ENCODE peak calls at places on chromosome 10, in seven cellular contexts. One of them, this sample, is unnamed.

GRCh38 chr10:88065384-88066049 is 202.1 kb downstream of the PTEN start:
- DNase-seq in testis: no peak
- DNase-seq in fibroblast of lung: no peak
- DNase-seq in CD8-positive, alpha-beta memory T cell: no peak
- DNase-seq in K562: no peak
- DNase-seq in mesenchymal stem cell: no peak
- DNase-seq in Karpas-422: no peak
- DNase-seq in this sample: no peak

GRCh38 chr10:97888641-97889262 is 39.1 kb downstream of the GOLGA7B start:
- DNase-seq in CD8-positive, alpha-beta memory T cell: no peak
- DNase-seq in testis: no peak
- DNase-seq in K562: peak; percentile 17
- DNase-seq in fibroblast of lung: peak; percentile 37
- DNase-seq in Karpas-422: no peak
- DNase-seq in mesenchymal stem cell: peak; percentile 19
- DNase-seq in this sample: peak; percentile 89

GRCh38 chr10:3680186-3680585 is 104.8 kb downstream of the KLF6 start:
- DNase-seq in Karpas-422: no peak
- DNase-seq in CD8-positive, alpha-beta memory T cell: no peak
- DNase-seq in mesenchymal stem cell: no peak
- DNase-seq in testis: no peak
- DNase-seq in K562: no peak
- DNase-seq in fibroblast of lung: no peak
- DNase-seq in this sample: no peak

GRCh38 chr10:25966846-25967245 is 32.8 kb downstream of the MYO3A start:
- DNase-seq in fibroblast of lung: no peak
- DNase-seq in CD8-positive, alpha-beta memory T cell: no peak
- DNase-seq in Karpas-422: no peak
- DNase-seq in testis: no peak
- DNase-seq in mesenchymal stem cell: no peak
- DNase-seq in K562: no peak
- DNase-seq in this sample: no peak

GRCh38 chr10:47299989-47300931 is at the start of gene GDF10:
- DNase-seq in Karpas-422: no peak
- DNase-seq in fibroblast of lung: no peak
- DNase-seq in K562: no peak
- DNase-seq in mesenchymal stem cell: no peak
- DNase-seq in CD8-positive, alpha-beta memory T cell: no peak
- DNase-seq in testis: no peak
- DNase-seq in this sample: no peak

GRCh38 chr10:88896336-88897018 is 16.4 kb downstream of the STAMBPL1 start:
- DNase-seq in Karpas-422: no peak
- DNase-seq in CD8-positive, alpha-beta memory T cell: no peak
- DNase-seq in fibroblast of lung: no peak
- DNase-seq in testis: no peak
- DNase-seq in mesenchymal stem cell: no peak
- DNase-seq in K562: no peak
- DNase-seq in this sample: no peak

GRCh38 chr10:47190301-47190700 is 109.7 kb upstream of the GDF10 start:
- DNase-seq in testis: no peak
- DNase-seq in fibroblast of lung: no peak
- DNase-seq in mesenchymal stem cell: no peak
- DNase-seq in CD8-positive, alpha-beta memory T cell: no peak
- DNase-seq in K562: no peak
- DNase-seq in Karpas-422: no peak
- DNase-seq in this sample: no peak

GRCh38 chr10:131142446-131143380 is 168.8 kb downstream of the TCERG1L start:
- DNase-seq in testis: no peak
- DNase-seq in mesenchymal stem cell: no peak
- DNase-seq in K562: no peak
- DNase-seq in CD8-positive, alpha-beta memory T cell: no peak
- DNase-seq in Karpas-422: no peak
- DNase-seq in fibroblast of lung: no peak
- DNase-seq in this sample: peak; percentile 37

GRCh38 chr10:122044713-122045112 is 55.8 kb downstream of the TACC2 start:
- DNase-seq in K562: no peak
- DNase-seq in CD8-positive, alpha-beta memory T cell: no peak
- DNase-seq in fibroblast of lung: peak; percentile 78
- DNase-seq in mesenchymal stem cell: peak; percentile 43
- DNase-seq in Karpas-422: no peak
- DNase-seq in testis: peak; percentile 38
- DNase-seq in this sample: no peak

GRCh38 chr10:6009159-6009558 is 31.8 kb upstream of the IL15RA start:
- DNase-seq in fibroblast of lung: peak; percentile 89
- DNase-seq in testis: no peak
- DNase-seq in CD8-positive, alpha-beta memory T cell: no peak
- DNase-seq in Karpas-422: no peak
- DNase-seq in K562: no peak
- DNase-seq in mesenchymal stem cell: peak; percentile 36
- DNase-seq in this sample: no peak

GRCh38 chr10:29131952-29132820 is 156.7 kb upstream of the LYZL1 start:
- DNase-seq in fibroblast of lung: peak; percentile 14
- DNase-seq in CD8-positive, alpha-beta memory T cell: no peak
- DNase-seq in testis: peak; percentile 33
- DNase-seq in Karpas-422: no peak
- DNase-seq in mesenchymal stem cell: peak; percentile 70
- DNase-seq in K562: peak; percentile 92
- DNase-seq in this sample: no peak

GRCh38 chr10:96673318-96674099 is 46.8 kb downstream of the PIK3AP1 start:
- DNase-seq in mesenchymal stem cell: peak; percentile 49
- DNase-seq in Karpas-422: peak; percentile 88
- DNase-seq in testis: peak; percentile 51
- DNase-seq in K562: no peak
- DNase-seq in CD8-positive, alpha-beta memory T cell: no peak
- DNase-seq in fibroblast of lung: peak; percentile 29
- DNase-seq in this sample: peak; percentile 66

GRCh38 chr10:29443745-29444523 is 155.1 kb downstream of the LYZL1 start:
- DNase-seq in mesenchymal stem cell: peak; percentile 38
- DNase-seq in K562: peak; percentile 37
- DNase-seq in CD8-positive, alpha-beta memory T cell: no peak
- DNase-seq in testis: no peak
- DNase-seq in Karpas-422: peak; percentile 45
- DNase-seq in fibroblast of lung: peak; percentile 20
- DNase-seq in this sample: no peak

GRCh38 chr10:68184546-68184945 is 47.4 kb downstream of the ATOH7 start:
- DNase-seq in testis: no peak
- DNase-seq in mesenchymal stem cell: no peak
- DNase-seq in fibroblast of lung: no peak
- DNase-seq in CD8-positive, alpha-beta memory T cell: no peak
- DNase-seq in K562: no peak
- DNase-seq in Karpas-422: no peak
- DNase-seq in this sample: no peak

GRCh38 chr10:111837089-111837488 is 346.5 kb downstream of the GPAM start:
- DNase-seq in CD8-positive, alpha-beta memory T cell: no peak
- DNase-seq in Karpas-422: no peak
- DNase-seq in mesenchymal stem cell: no peak
- DNase-seq in fibroblast of lung: no peak
- DNase-seq in testis: no peak
- DNase-seq in K562: no peak
- DNase-seq in this sample: no peak

GRCh38 chr10:103155485-103156085 is 37.5 kb downstream of the NT5C2 start:
- DNase-seq in mesenchymal stem cell: no peak
- DNase-seq in testis: no peak
- DNase-seq in K562: no peak
- DNase-seq in CD8-positive, alpha-beta memory T cell: no peak
- DNase-seq in Karpas-422: no peak
- DNase-seq in fibroblast of lung: no peak
- DNase-seq in this sample: no peak

GRCh38 chr10:124508070-124508667 is 46.5 kb downstream of the LHPP start:
- DNase-seq in K562: no peak
- DNase-seq in testis: no peak
- DNase-seq in Karpas-422: peak; percentile 48
- DNase-seq in mesenchymal stem cell: no peak
- DNase-seq in CD8-positive, alpha-beta memory T cell: no peak
- DNase-seq in fibroblast of lung: no peak
- DNase-seq in this sample: no peak

GRCh38 chr10:10788761-10789160 is 228.9 kb upstream of the CELF2 start:
- DNase-seq in CD8-positive, alpha-beta memory T cell: no peak
- DNase-seq in mesenchymal stem cell: no peak
- DNase-seq in fibroblast of lung: no peak
- DNase-seq in testis: no peak
- DNase-seq in Karpas-422: no peak
- DNase-seq in K562: no peak
- DNase-seq in this sample: no peak

GRCh38 chr10:9668411-9668810 is 1349.3 kb upstream of the CELF2 start:
- DNase-seq in K562: no peak
- DNase-seq in fibroblast of lung: no peak
- DNase-seq in mesenchymal stem cell: no peak
- DNase-seq in testis: no peak
- DNase-seq in CD8-positive, alpha-beta memory T cell: no peak
- DNase-seq in Karpas-422: no peak
- DNase-seq in this sample: no peak

GRCh38 chr10:124621637-124622036 is 122.5 kb downstream of the FAM53B start:
- DNase-seq in testis: no peak
- DNase-seq in mesenchymal stem cell: no peak
- DNase-seq in CD8-positive, alpha-beta memory T cell: no peak
- DNase-seq in Karpas-422: peak; percentile 58
- DNase-seq in fibroblast of lung: no peak
- DNase-seq in K562: no peak
- DNase-seq in this sample: no peak

GRCh38 chr10:3131098-3131497 is 41.5 kb downstream of the PITRM1 start:
- DNase-seq in fibroblast of lung: peak; percentile 53
- DNase-seq in CD8-positive, alpha-beta memory T cell: no peak
- DNase-seq in mesenchymal stem cell: peak; percentile 34
- DNase-seq in K562: no peak
- DNase-seq in Karpas-422: no peak
- DNase-seq in testis: no peak
- DNase-seq in this sample: no peak

GRCh38 chr10:45418417-45418858 is 44.4 kb downstream of the ALOX5 start:
- DNase-seq in mesenchymal stem cell: no peak
- DNase-seq in Karpas-422: no peak
- DNase-seq in K562: no peak
- DNase-seq in testis: no peak
- DNase-seq in CD8-positive, alpha-beta memory T cell: no peak
- DNase-seq in fibroblast of lung: no peak
- DNase-seq in this sample: no peak
- H3K27ac ChIP-seq in mesenchymal stem cell: no peak overlapping the region
- H3K27ac ChIP-seq in Karpas-422: no peak overlapping the region
- H3K27ac ChIP-seq in K562: no peak overlapping the region
- H3K27ac ChIP-seq in testis: peak overlapping the region; percentile 72
- H3K27ac ChIP-seq in CD8-positive, alpha-beta memory T cell: no peak overlapping the region
- H3K27ac ChIP-seq in fibroblast of lung: no peak overlapping the region
- H3K27ac ChIP-seq in this sample: peak overlapping the region; percentile 91

GRCh38 chr10:116668446-116668845 is 47.7 kb downstream of the PNLIPRP2 start:
- DNase-seq in mesenchymal stem cell: no peak
- DNase-seq in K562: no peak
- DNase-seq in testis: no peak
- DNase-seq in fibroblast of lung: no peak
- DNase-seq in Karpas-422: no peak
- DNase-seq in CD8-positive, alpha-beta memory T cell: no peak
- DNase-seq in this sample: no peak

GRCh38 chr10:116669080-116669479 is 48.3 kb downstream of the PNLIPRP2 start:
- DNase-seq in mesenchymal stem cell: no peak
- DNase-seq in testis: no peak
- DNase-seq in K562: no peak
- DNase-seq in Karpas-422: no peak
- DNase-seq in fibroblast of lung: no peak
- DNase-seq in CD8-positive, alpha-beta memory T cell: no peak
- DNase-seq in this sample: no peak

GRCh38 chr10:116671274-116671926 is 50.6 kb downstream of the PNLIPRP2 start:
- DNase-seq in Karpas-422: no peak
- DNase-seq in CD8-positive, alpha-beta memory T cell: no peak
- DNase-seq in K562: no peak
- DNase-seq in testis: no peak
- DNase-seq in fibroblast of lung: peak; percentile 22
- DNase-seq in mesenchymal stem cell: no peak
- DNase-seq in this sample: no peak

GRCh38 chr10:116670706-116671105 is 50.0 kb downstream of the PNLIPRP2 start:
- DNase-seq in testis: no peak
- DNase-seq in mesenchymal stem cell: no peak
- DNase-seq in CD8-positive, alpha-beta memory T cell: no peak
- DNase-seq in K562: no peak
- DNase-seq in fibroblast of lung: no peak
- DNase-seq in Karpas-422: no peak
- DNase-seq in this sample: no peak

DNA sequence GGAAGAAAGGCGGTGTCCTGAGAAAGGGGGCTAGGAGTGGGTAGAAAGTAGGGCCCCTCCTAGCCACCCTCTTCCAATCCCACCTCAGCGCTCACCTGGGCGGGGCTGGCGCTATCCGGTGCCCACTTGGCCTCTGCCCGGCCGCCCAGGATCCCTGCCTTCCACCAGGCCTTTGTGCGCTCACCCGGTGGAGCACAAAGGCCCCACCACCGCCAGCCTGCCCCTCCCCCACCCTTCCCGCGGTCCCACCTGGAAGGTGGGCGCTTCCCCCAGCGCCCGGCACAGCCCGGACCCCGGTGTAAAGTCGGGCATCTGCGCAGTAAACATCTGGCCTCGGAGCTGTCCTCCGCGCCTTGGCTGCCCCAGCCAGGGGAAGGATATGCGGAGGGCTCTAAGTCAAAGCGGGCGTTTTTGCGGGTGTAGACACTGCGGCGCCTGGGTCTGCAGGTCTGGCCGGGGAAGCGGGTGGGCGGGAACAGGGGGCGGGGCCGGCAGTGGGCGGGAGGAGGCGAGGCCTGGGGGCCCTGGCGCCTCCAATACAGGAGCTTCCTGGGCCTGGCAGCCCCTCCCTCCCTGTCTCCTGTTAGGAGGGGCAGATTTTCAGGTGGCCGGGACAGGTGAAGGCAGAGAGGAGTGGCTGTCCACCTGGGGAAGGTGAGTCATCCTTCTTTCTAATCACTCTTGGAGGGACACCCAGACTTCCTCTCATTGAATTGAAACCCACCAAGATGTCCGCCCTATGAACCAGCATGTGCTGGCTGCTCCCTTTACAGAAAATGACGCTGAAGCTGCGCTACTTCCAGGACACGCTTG is 49.3 kb downstream of the PNLIPRP2 start:
- DNase-seq in fibroblast of lung: no peak
- DNase-seq in testis: peak; percentile 45
- DNase-seq in K562: peak; percentile 9
- DNase-seq in CD8-positive, alpha-beta memory T cell: no peak
- DNase-seq in Karpas-422: no peak
- DNase-seq in mesenchymal stem cell: no peak
- DNase-seq in this sample: no peak
- H3K4me3 ChIP-seq in fibroblast of lung: no peak overlapping the region
- H3K4me3 ChIP-seq in testis: peak overlapping the region; percentile 45
- H3K4me3 ChIP-seq in K562: no peak overlapping the region
- H3K4me3 ChIP-seq in CD8-positive, alpha-beta memory T cell: no peak overlapping the region
- H3K4me3 ChIP-seq in Karpas-422: no peak overlapping the region
- H3K4me3 ChIP-seq in mesenchymal stem cell: no peak overlapping the region
- H3K4me3 ChIP-seq in this sample: no peak overlapping the region

GRCh38 chr10:92082583-92083280 is 159.2 kb downstream of the BTAF1 start:
- DNase-seq in Karpas-422: no peak
- DNase-seq in fibroblast of lung: peak; percentile 33
- DNase-seq in K562: no peak
- DNase-seq in CD8-positive, alpha-beta memory T cell: no peak
- DNase-seq in testis: no peak
- DNase-seq in mesenchymal stem cell: peak; percentile 40
- DNase-seq in this sample: no peak
- H3K27ac ChIP-seq in Karpas-422: no peak overlapping the region
- H3K27ac ChIP-seq in fibroblast of lung: no peak overlapping the region
- H3K27ac ChIP-seq in K562: no peak overlapping the region
- H3K27ac ChIP-seq in CD8-positive, alpha-beta memory T cell: no peak overlapping the region
- H3K27ac ChIP-seq in testis: no peak overlapping the region
- H3K27ac ChIP-seq in mesenchymal stem cell: peak overlapping the region; percentile 33
- H3K27ac ChIP-seq in this sample: no peak overlapping the region

DNA sequence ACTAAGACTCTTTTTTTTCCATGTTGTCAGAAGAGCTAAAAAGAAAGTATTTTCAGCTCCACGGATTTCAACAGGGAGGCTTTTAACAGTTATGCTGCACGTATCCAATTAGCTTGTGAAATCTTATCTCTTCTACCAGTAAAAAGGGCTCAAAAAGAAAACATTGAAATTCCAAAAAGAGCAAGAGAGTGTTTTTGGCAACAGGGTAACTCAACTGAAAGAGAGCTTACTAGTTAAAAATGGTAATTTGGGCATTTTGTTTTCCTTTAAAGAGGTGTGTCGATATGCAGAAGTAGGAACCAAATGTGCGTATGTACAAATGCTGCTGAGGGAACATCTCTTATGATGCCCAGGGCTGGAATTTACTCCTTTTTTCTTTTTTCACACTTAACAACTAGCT is 292.8 kb downstream of the PRKG1 start:
- DNase-seq in testis: no peak
- DNase-seq in fibroblast of lung: no peak
- DNase-seq in CD8-positive, alpha-beta memory T cell: no peak
- DNase-seq in mesenchymal stem cell: no peak
- DNase-seq in K562: no peak
- DNase-seq in Karpas-422: no peak
- DNase-seq in this sample: no peak
- H3K4me3 ChIP-seq in testis: no peak overlapping the region
- H3K4me3 ChIP-seq in fibroblast of lung: no peak overlapping the region
- H3K4me3 ChIP-seq in CD8-positive, alpha-beta memory T cell: no peak overlapping the region
- H3K4me3 ChIP-seq in mesenchymal stem cell: no peak overlapping the region
- H3K4me3 ChIP-seq in K562: no peak overlapping the region
- H3K4me3 ChIP-seq in Karpas-422: no peak overlapping the region
- H3K4me3 ChIP-seq in this sample: peak overlapping the region; percentile 19